ENCODE peak calls at places on chromosomes 12 and 14, in seven cellular contexts. One of them, this sample, is unnamed.

GRCh38 chr14:71165650-71166049 is 258.4 kb downstream of the PCNX1 start:
- DNase-seq in HCT116: no peak
- DNase-seq in SK-N-SH: no peak
- DNase-seq in H1: no peak
- DNase-seq in K562: no peak
- DNase-seq in HepG2: no peak
- DNase-seq in GM12878: no peak
- DNase-seq in this sample: no peak

GRCh38 chr14:89947344-89947743 is 7.2 kb downstream of the EFCAB11 start:
- DNase-seq in HCT116: no peak
- DNase-seq in SK-N-SH: no peak
- DNase-seq in H1: no peak
- DNase-seq in K562: no peak
- DNase-seq in HepG2: no peak
- DNase-seq in GM12878: no peak
- DNase-seq in this sample: no peak

GRCh38 chr12:3537916-3538690 is 47.1 kb downstream of the PRMT8 start:
- DNase-seq in HCT116: no peak
- DNase-seq in SK-N-SH: no peak
- DNase-seq in H1: no peak
- DNase-seq in K562: no peak
- DNase-seq in HepG2: no peak
- DNase-seq in GM12878: no peak
- DNase-seq in this sample: no peak

GRCh38 chr12:63942464-63943241 is 98.2 kb downstream of the SRGAP1 start:
- DNase-seq in HCT116: no peak
- DNase-seq in SK-N-SH: no peak
- DNase-seq in H1: no peak
- DNase-seq in K562: no peak
- DNase-seq in HepG2: no peak
- DNase-seq in GM12878: no peak
- DNase-seq in this sample: no peak

GRCh38 chr12:4809449-4810218 is 89.4 kb downstream of the GALNT8 start:
- DNase-seq in HCT116: no peak
- DNase-seq in SK-N-SH: peak; percentile 28
- DNase-seq in H1: no peak
- DNase-seq in K562: no peak
- DNase-seq in HepG2: no peak
- DNase-seq in GM12878: no peak
- DNase-seq in this sample: no peak

GRCh38 chr12:54126696-54127537 is 61.9 kb downstream of the SMUG1 start:
- DNase-seq in HCT116: no peak
- DNase-seq in SK-N-SH: peak; percentile 85
- DNase-seq in H1: no peak
- DNase-seq in K562: no peak
- DNase-seq in HepG2: no peak
- DNase-seq in GM12878: no peak
- DNase-seq in this sample: peak; percentile 46

GRCh38 chr14:100067971-100068959 is 3.0 kb downstream of the EVL start:
- DNase-seq in HCT116: peak; percentile 21
- DNase-seq in SK-N-SH: no peak
- DNase-seq in H1: no peak
- DNase-seq in K562: peak; percentile 91
- DNase-seq in HepG2: no peak
- DNase-seq in GM12878: peak; percentile 89
- DNase-seq in this sample: no peak

GRCh38 chr14:50336428-50336827 is 24.3 kb downstream of the DMAC2L start:
- DNase-seq in HCT116: no peak
- DNase-seq in SK-N-SH: no peak
- DNase-seq in H1: no peak
- DNase-seq in K562: no peak
- DNase-seq in HepG2: no peak
- DNase-seq in GM12878: no peak
- DNase-seq in this sample: no peak

GRCh38 chr12:62190921-62191746 is 69.1 kb upstream of the USP15 start:
- DNase-seq in HCT116: no peak
- DNase-seq in SK-N-SH: peak; percentile 31
- DNase-seq in H1: no peak
- DNase-seq in K562: no peak
- DNase-seq in HepG2: no peak
- DNase-seq in GM12878: no peak
- DNase-seq in this sample: no peak

GRCh38 chr12:12586879-12587675 is 24.4 kb upstream of the DUSP16 start:
- DNase-seq in HCT116: no peak
- DNase-seq in SK-N-SH: no peak
- DNase-seq in H1: no peak
- DNase-seq in K562: no peak
- DNase-seq in HepG2: no peak
- DNase-seq in GM12878: no peak
- DNase-seq in this sample: no peak
- TF ChIP-seq JUND in HCT116: no peak
- TF ChIP-seq JUND in SK-N-SH: no peak
- TF ChIP-seq JUND in H1: no peak
- TF ChIP-seq JUND in K562: no peak
- TF ChIP-seq JUND in HepG2: no peak
- TF ChIP-seq JUND in GM12878: no peak
- TF ChIP-seq JUND in this sample: no peak

GRCh38 chr14:65496178-65496993 is 83.9 kb downstream of the FUT8 start:
- DNase-seq in HCT116: no peak
- DNase-seq in SK-N-SH: no peak
- DNase-seq in H1: no peak
- DNase-seq in K562: no peak
- DNase-seq in HepG2: no peak
- DNase-seq in GM12878: no peak
- DNase-seq in this sample: no peak
- TF ChIP-seq JUND in HCT116: no peak
- TF ChIP-seq JUND in SK-N-SH: no peak
- TF ChIP-seq JUND in H1: no peak
- TF ChIP-seq JUND in K562: no peak
- TF ChIP-seq JUND in HepG2: no peak
- TF ChIP-seq JUND in GM12878: no peak
- TF ChIP-seq JUND in this sample: no peak

DNA sequence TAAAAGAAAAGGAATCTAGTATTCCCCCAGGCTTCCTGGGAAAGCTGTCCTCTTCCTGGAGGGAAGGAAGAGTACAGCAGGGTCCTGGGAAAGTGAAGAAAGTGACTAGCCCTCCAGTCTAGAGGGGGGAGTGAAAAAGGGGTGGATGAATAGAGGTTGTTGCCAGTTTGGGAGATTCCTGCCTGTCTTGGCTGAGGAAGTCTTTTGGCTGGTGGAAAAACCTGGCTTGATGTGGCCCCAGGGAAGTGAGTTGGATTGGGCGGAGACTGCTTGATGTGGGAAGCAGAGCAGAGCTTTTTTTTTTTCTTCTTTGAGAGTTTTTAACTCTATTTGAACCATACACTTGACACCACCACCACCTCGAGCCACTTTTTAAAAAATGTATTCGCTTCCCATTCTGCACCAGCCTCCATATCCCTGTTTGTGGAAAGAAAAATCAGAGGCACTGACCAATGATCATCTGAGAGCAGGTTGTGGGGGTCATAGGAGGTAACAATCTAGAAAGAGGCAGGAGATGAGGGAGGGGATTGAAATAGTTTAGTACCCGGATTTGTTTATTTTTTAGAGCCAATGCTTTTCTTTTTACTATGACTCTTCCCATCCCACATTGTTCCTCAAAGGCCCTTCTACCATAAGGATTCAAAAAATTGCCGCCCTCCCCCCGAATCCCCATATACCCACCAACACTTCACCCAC is 718 bp upstream of the DTX3 start:
- DNase-seq in HCT116: no peak
- DNase-seq in SK-N-SH: no peak
- DNase-seq in H1: no peak
- DNase-seq in K562: no peak
- DNase-seq in HepG2: no peak
- DNase-seq in GM12878: no peak
- DNase-seq in this sample: peak; percentile 61
- TF ChIP-seq JUND in HCT116: no peak
- TF ChIP-seq JUND in SK-N-SH: peak; percentile 19
- TF ChIP-seq JUND in H1: no peak
- TF ChIP-seq JUND in K562: no peak
- TF ChIP-seq JUND in HepG2: no peak
- TF ChIP-seq JUND in GM12878: no peak
- TF ChIP-seq JUND in this sample: no peak

GRCh38 chr12:126663304-126664094 is 1598.3 kb downstream of the AACS start:
- DNase-seq in HCT116: peak; percentile 32
- DNase-seq in SK-N-SH: peak; percentile 17
- DNase-seq in H1: peak; percentile 7
- DNase-seq in K562: peak; percentile 53
- DNase-seq in HepG2: peak; percentile 1
- DNase-seq in GM12878: no peak
- DNase-seq in this sample: peak; percentile 49
- TF ChIP-seq JUND in HCT116: no peak
- TF ChIP-seq JUND in SK-N-SH: no peak
- TF ChIP-seq JUND in H1: no peak
- TF ChIP-seq JUND in K562: no peak
- TF ChIP-seq JUND in HepG2: no peak
- TF ChIP-seq JUND in GM12878: no peak
- TF ChIP-seq JUND in this sample: no peak